ENCODE peak calls at places on chromosomes 3 and 15, in nine cellular contexts. One of them, this sample, is unnamed.

GRCh38 chr15:34691024-34691423 is 63.8 kb downstream of the GJD2 start:
- DNase-seq in NCI-H146: no peak
- DNase-seq in immature natural killer cell: no peak
- DNase-seq in GM13977: no peak
- DNase-seq in T-cell: no peak
- DNase-seq in occipital lobe: no peak
- DNase-seq in naive thymus-derived CD8-positive, alpha-beta T cell: no peak
- DNase-seq in endodermal cell: no peak
- DNase-seq in cardiac septum: no peak
- DNase-seq in this sample: no peak

GRCh38 chr3:34206996-34207395 is 408.6 kb downstream of the PDCD6IP start:
- DNase-seq in NCI-H146: no peak
- DNase-seq in immature natural killer cell: no peak
- DNase-seq in GM13977: no peak
- DNase-seq in T-cell: no peak
- DNase-seq in occipital lobe: no peak
- DNase-seq in naive thymus-derived CD8-positive, alpha-beta T cell: no peak
- DNase-seq in endodermal cell: no peak
- DNase-seq in cardiac septum: no peak
- DNase-seq in this sample: no peak

GRCh38 chr3:14188367-14188766 is 9.8 kb downstream of the LSM3 start:
- DNase-seq in NCI-H146: no peak
- DNase-seq in immature natural killer cell: no peak
- DNase-seq in GM13977: no peak
- DNase-seq in T-cell: no peak
- DNase-seq in occipital lobe: no peak
- DNase-seq in naive thymus-derived CD8-positive, alpha-beta T cell: no peak
- DNase-seq in endodermal cell: no peak
- DNase-seq in cardiac septum: no peak
- DNase-seq in this sample: no peak

GRCh38 chr3:129715854-129716253 is 109.4 kb upstream of the PLXND1 start:
- DNase-seq in NCI-H146: no peak
- DNase-seq in immature natural killer cell: no peak
- DNase-seq in GM13977: no peak
- DNase-seq in T-cell: no peak
- DNase-seq in occipital lobe: no peak
- DNase-seq in naive thymus-derived CD8-positive, alpha-beta T cell: no peak
- DNase-seq in endodermal cell: no peak
- DNase-seq in cardiac septum: no peak
- DNase-seq in this sample: no peak

GRCh38 chr3:177932346-177932745 is 603.9 kb upstream of the KCNMB2 start:
- DNase-seq in NCI-H146: no peak
- DNase-seq in immature natural killer cell: no peak
- DNase-seq in GM13977: no peak
- DNase-seq in T-cell: no peak
- DNase-seq in occipital lobe: no peak
- DNase-seq in naive thymus-derived CD8-positive, alpha-beta T cell: no peak
- DNase-seq in endodermal cell: no peak
- DNase-seq in cardiac septum: no peak
- DNase-seq in this sample: no peak

GRCh38 chr3:183527421-183527979 is 28.0 kb downstream of the KLHL6 start:
- DNase-seq in NCI-H146: no peak
- DNase-seq in immature natural killer cell: peak
- DNase-seq in GM13977: peak
- DNase-seq in T-cell: no peak
- DNase-seq in occipital lobe: no peak
- DNase-seq in naive thymus-derived CD8-positive, alpha-beta T cell: no peak
- DNase-seq in endodermal cell: no peak
- DNase-seq in cardiac septum: no peak
- DNase-seq in this sample: no peak

GRCh38 chr3:144128117-144128892 is 156.7 kb downstream of the DIPK2A start:
- DNase-seq in NCI-H146: no peak
- DNase-seq in immature natural killer cell: peak
- DNase-seq in GM13977: peak
- DNase-seq in T-cell: no peak
- DNase-seq in occipital lobe: no peak
- DNase-seq in naive thymus-derived CD8-positive, alpha-beta T cell: no peak
- DNase-seq in endodermal cell: peak
- DNase-seq in cardiac septum: no peak
- DNase-seq in this sample: no peak

GRCh38 chr15:98324341-98324970 is 323.9 kb upstream of the IGF1R start:
- DNase-seq in NCI-H146: no peak
- DNase-seq in immature natural killer cell: no peak
- DNase-seq in GM13977: no peak
- DNase-seq in T-cell: no peak
- DNase-seq in occipital lobe: no peak
- DNase-seq in naive thymus-derived CD8-positive, alpha-beta T cell: no peak
- DNase-seq in endodermal cell: peak
- DNase-seq in cardiac septum: no peak
- DNase-seq in this sample: no peak

GRCh38 chr3:153209596-153209995 is 47.6 kb downstream of the RAP2B start:
- DNase-seq in NCI-H146: no peak
- DNase-seq in immature natural killer cell: no peak
- DNase-seq in GM13977: no peak
- DNase-seq in T-cell: no peak
- DNase-seq in occipital lobe: no peak
- DNase-seq in naive thymus-derived CD8-positive, alpha-beta T cell: no peak
- DNase-seq in endodermal cell: peak
- DNase-seq in cardiac septum: peak
- DNase-seq in this sample: no peak

GRCh38 chr3:52146189-52146588 is 8.0 kb downstream of the POC1A start:
- DNase-seq in NCI-H146: no peak
- DNase-seq in immature natural killer cell: no peak
- DNase-seq in GM13977: no peak
- DNase-seq in T-cell: no peak
- DNase-seq in occipital lobe: no peak
- DNase-seq in naive thymus-derived CD8-positive, alpha-beta T cell: no peak
- DNase-seq in endodermal cell: no peak
- DNase-seq in cardiac septum: no peak
- DNase-seq in this sample: no peak

GRCh38 chr15:81914734-81915234 is 131.0 kb downstream of the MEX3B start:
- DNase-seq in NCI-H146: peak
- DNase-seq in immature natural killer cell: no peak
- DNase-seq in GM13977: no peak
- DNase-seq in T-cell: no peak
- DNase-seq in occipital lobe: no peak
- DNase-seq in naive thymus-derived CD8-positive, alpha-beta T cell: no peak
- DNase-seq in endodermal cell: no peak
- DNase-seq in cardiac septum: no peak
- DNase-seq in this sample: peak

GRCh38 chr3:52240059-52240885 is 1.3 kb upstream of the TWF2 start:
- DNase-seq in NCI-H146: peak
- DNase-seq in immature natural killer cell: no peak
- DNase-seq in GM13977: no peak
- DNase-seq in T-cell: no peak
- DNase-seq in occipital lobe: peak
- DNase-seq in naive thymus-derived CD8-positive, alpha-beta T cell: no peak
- DNase-seq in endodermal cell: no peak
- DNase-seq in cardiac septum: peak
- DNase-seq in this sample: no peak

GRCh38 chr3:109825971-109826810 is 488.8 kb upstream of the DPPA4 start:
- DNase-seq in NCI-H146: no peak
- DNase-seq in immature natural killer cell: no peak
- DNase-seq in GM13977: no peak
- DNase-seq in T-cell: no peak
- DNase-seq in occipital lobe: no peak
- DNase-seq in naive thymus-derived CD8-positive, alpha-beta T cell: no peak
- DNase-seq in endodermal cell: no peak
- DNase-seq in cardiac septum: no peak
- DNase-seq in this sample: no peak

GRCh38 chr3:113212155-113212844 is 943 bp downstream of the BOC start:
- DNase-seq in NCI-H146: peak
- DNase-seq in immature natural killer cell: no peak
- DNase-seq in GM13977: no peak
- DNase-seq in T-cell: no peak
- DNase-seq in occipital lobe: no peak
- DNase-seq in naive thymus-derived CD8-positive, alpha-beta T cell: no peak
- DNase-seq in endodermal cell: peak
- DNase-seq in cardiac septum: no peak
- DNase-seq in this sample: peak

GRCh38 chr15:88331291-88331690 is 74.8 kb upstream of the NTRK3 start:
- DNase-seq in NCI-H146: no peak
- DNase-seq in immature natural killer cell: no peak
- DNase-seq in GM13977: peak
- DNase-seq in T-cell: no peak
- DNase-seq in occipital lobe: no peak
- DNase-seq in naive thymus-derived CD8-positive, alpha-beta T cell: no peak
- DNase-seq in endodermal cell: peak
- DNase-seq in cardiac septum: no peak
- DNase-seq in this sample: no peak

GRCh38 chr3:31204026-31204795 is 309.8 kb upstream of the GADL1 start:
- DNase-seq in NCI-H146: no peak
- DNase-seq in immature natural killer cell: no peak
- DNase-seq in GM13977: no peak
- DNase-seq in T-cell: no peak
- DNase-seq in occipital lobe: no peak
- DNase-seq in naive thymus-derived CD8-positive, alpha-beta T cell: no peak
- DNase-seq in endodermal cell: no peak
- DNase-seq in cardiac septum: no peak
- DNase-seq in this sample: no peak